ENCODE peak calls at places on chromosomes 3 and 15, in eight cellular contexts. One of them, this sample, is unnamed.

GRCh38 chr3:129421988-129422745 is 6.3 kb downstream of the EFCAB12 start:
- DNase-seq in left ventricle myocardium inferior: no peak
- DNase-seq in H4: no peak
- DNase-seq in HT1080: no peak
- DNase-seq in naive thymus-derived CD8-positive, alpha-beta T cell: no peak
- DNase-seq in ACHN: no peak
- DNase-seq in AG08395: no peak
- DNase-seq in ovary: no peak
- DNase-seq in this sample: no peak

GRCh38 chr3:65484964-65485363 is 553.8 kb downstream of the MAGI1 start:
- DNase-seq in AG08395: peak
- DNase-seq in naive thymus-derived CD8-positive, alpha-beta T cell: no peak
- DNase-seq in ACHN: no peak
- DNase-seq in HT1080: no peak
- DNase-seq in left ventricle myocardium inferior: no peak
- DNase-seq in ovary: no peak
- DNase-seq in H4: no peak
- DNase-seq in this sample: no peak

GRCh38 chr3:44557074-44557473 is 2.1 kb downstream of the ZKSCAN7 start:
- DNase-seq in AG08395: no peak
- DNase-seq in naive thymus-derived CD8-positive, alpha-beta T cell: no peak
- DNase-seq in ovary: no peak
- DNase-seq in left ventricle myocardium inferior: no peak
- DNase-seq in HT1080: no peak
- DNase-seq in H4: no peak
- DNase-seq in ACHN: no peak
- DNase-seq in this sample: no peak

GRCh38 chr15:59632714-59633113 is 21.1 kb downstream of the GCNT3 start:
- DNase-seq in ovary: no peak
- DNase-seq in AG08395: peak
- DNase-seq in HT1080: peak
- DNase-seq in left ventricle myocardium inferior: no peak
- DNase-seq in naive thymus-derived CD8-positive, alpha-beta T cell: no peak
- DNase-seq in H4: no peak
- DNase-seq in ACHN: peak
- DNase-seq in this sample: no peak

GRCh38 chr15:66901336-66902100 is 163.9 kb upstream of the SMAD3 start:
- DNase-seq in naive thymus-derived CD8-positive, alpha-beta T cell: no peak
- DNase-seq in H4: peak
- DNase-seq in ACHN: peak
- DNase-seq in left ventricle myocardium inferior: no peak
- DNase-seq in ovary: no peak
- DNase-seq in HT1080: peak
- DNase-seq in AG08395: peak
- DNase-seq in this sample: no peak

GRCh38 chr3:191376742-191377141 is 46.4 kb upstream of the UTS2B start:
- DNase-seq in ACHN: peak
- DNase-seq in HT1080: peak
- DNase-seq in naive thymus-derived CD8-positive, alpha-beta T cell: no peak
- DNase-seq in H4: peak
- DNase-seq in left ventricle myocardium inferior: no peak
- DNase-seq in ovary: no peak
- DNase-seq in AG08395: peak
- DNase-seq in this sample: no peak

GRCh38 chr15:79673416-79674123 is 223.2 kb downstream of the MTHFS start:
- DNase-seq in H4: no peak
- DNase-seq in AG08395: peak
- DNase-seq in naive thymus-derived CD8-positive, alpha-beta T cell: no peak
- DNase-seq in ovary: no peak
- DNase-seq in HT1080: peak
- DNase-seq in left ventricle myocardium inferior: no peak
- DNase-seq in ACHN: peak
- DNase-seq in this sample: peak

GRCh38 chr15:41798607-41799487 is 24.6 kb downstream of the MAPKBP1 start:
- DNase-seq in naive thymus-derived CD8-positive, alpha-beta T cell: no peak
- DNase-seq in ACHN: no peak
- DNase-seq in ovary: no peak
- DNase-seq in H4: no peak
- DNase-seq in left ventricle myocardium inferior: no peak
- DNase-seq in AG08395: peak
- DNase-seq in HT1080: no peak
- DNase-seq in this sample: no peak

GRCh38 chr3:89787485-89787884 is 680.1 kb downstream of the EPHA3 start:
- DNase-seq in naive thymus-derived CD8-positive, alpha-beta T cell: no peak
- DNase-seq in AG08395: no peak
- DNase-seq in ovary: no peak
- DNase-seq in ACHN: no peak
- DNase-seq in left ventricle myocardium inferior: no peak
- DNase-seq in HT1080: no peak
- DNase-seq in H4: no peak
- DNase-seq in this sample: no peak

GRCh38 chr3:67453628-67454027 is 200.8 kb downstream of the SUCLG2 start:
- DNase-seq in HT1080: no peak
- DNase-seq in ACHN: no peak
- DNase-seq in AG08395: no peak
- DNase-seq in ovary: no peak
- DNase-seq in naive thymus-derived CD8-positive, alpha-beta T cell: no peak
- DNase-seq in H4: no peak
- DNase-seq in left ventricle myocardium inferior: no peak
- DNase-seq in this sample: no peak

GRCh38 chr3:108124337-108125150 is 33.7 kb upstream of the CD47 start:
- DNase-seq in ACHN: no peak
- DNase-seq in left ventricle myocardium inferior: no peak
- DNase-seq in AG08395: no peak
- DNase-seq in ovary: no peak
- DNase-seq in naive thymus-derived CD8-positive, alpha-beta T cell: peak
- DNase-seq in H4: no peak
- DNase-seq in HT1080: no peak
- DNase-seq in this sample: peak

GRCh38 chr3:23166804-23167203 is 36.3 kb upstream of the UBE2E2 start:
- DNase-seq in left ventricle myocardium inferior: no peak
- DNase-seq in H4: no peak
- DNase-seq in naive thymus-derived CD8-positive, alpha-beta T cell: no peak
- DNase-seq in ACHN: no peak
- DNase-seq in ovary: no peak
- DNase-seq in HT1080: no peak
- DNase-seq in AG08395: no peak
- DNase-seq in this sample: no peak

This sample was measured in stimulated activated CD4-positive, alpha-beta T cell treated with anti-CD3 and anti-CD28 coated beads, Interleukin-2, amount 100 ng/mL, for 24 hours.